ENCODE peak calls at places on chromosomes 6 and 20, in eight cellular contexts. W is HCT116, A is body of pancreas, M is IMR-90, D is breast epithelium, H is heart left ventricle, P is adrenal gland, S is uterus. K is an unnamed sample.

GRCh38 chr6:161918154-161918553 is 644.3 kb upstream of the AGPAT4 start:
- DNase-seq in W (no peak), A (no peak), M (peak; percentile 38), D (no peak), H (no peak), P (no peak), S (no peak), K (no peak)

GRCh38 chr20:36402708-36403107 is 96.6 kb downstream of the DLGAP4 start:
- DNase-seq in W (no peak), A (no peak), M (no peak), D (no peak), H (no peak), P (no peak), S (no peak), K (no peak)

GRCh38 chr6:152300517-152300916 is 336.6 kb downstream of the SYNE1 start:
- DNase-seq in W (no peak), A (no peak), M (no peak), D (no peak), H (no peak), P (no peak), S (no peak), K (no peak)

GRCh38 chr6:128290221-128290620 is 230.2 kb downstream of the PTPRK start:
- DNase-seq in W (no peak), A (no peak), M (no peak), D (no peak), H (no peak), P (no peak), S (no peak), K (no peak)

GRCh38 chr20:3744806-3745685 is 12.6 kb downstream of the HSPA12B start:
- DNase-seq in W (peak; percentile 88), A (peak; percentile 85), M (no peak), D (no peak), H (peak; percentile 53), P (peak; percentile 73), S (peak; percentile 56), K (no peak)

GRCh38 chr20:24546232-24546892 is 76.9 kb downstream of the SYNDIG1 start:
- DNase-seq in W (no peak), A (no peak), M (no peak), D (no peak), H (no peak), P (no peak), S (no peak), K (no peak)

GRCh38 chr6:154592199-154592860 is 81.8 kb upstream of the CNKSR3 start:
- DNase-seq in W (no peak), A (peak; percentile 12), M (no peak), D (no peak), H (no peak), P (no peak), S (no peak), K (no peak)

GRCh38 chr20:58388028-58388601 is 914 bp upstream of the VAPB start:
- DNase-seq in W (no peak), A (no peak), M (no peak), D (no peak), H (no peak), P (no peak), S (no peak), K (no peak)

GRCh38 chr6:158283304-158284005 is 28.8 kb upstream of the TULP4 start:
- DNase-seq in W (no peak), A (no peak), M (peak; percentile 67), D (no peak), H (no peak), P (no peak), S (no peak), K (no peak)

GRCh38 chr20:14744723-14745122 is 407.3 kb upstream of the FLRT3 start:
- DNase-seq in W (no peak), A (no peak), M (no peak), D (no peak), H (no peak), P (no peak), S (no peak), K (no peak)

GRCh38 chr6:1346556-1347186 is 34.8 kb downstream of the FOXQ1 start:
- DNase-seq in W (no peak), A (no peak), M (no peak), D (no peak), H (no peak), P (no peak), S (no peak), K (no peak)

GRCh38 chr6:12275084-12275483 is 15.1 kb upstream of the EDN1 start:
- DNase-seq in W (no peak), A (no peak), M (no peak), D (no peak), H (no peak), P (no peak), S (no peak), K (no peak)

GRCh38 chr20:39885975-39886649 is 802.9 kb downstream of the MAFB start:
- DNase-seq in W (no peak), A (peak; percentile 76), M (peak; percentile 88), D (peak; percentile 55), H (peak; percentile 66), P (peak; percentile 80), S (peak; percentile 43), K (peak; percentile 5)

GRCh38 chr6:148218542-148219258 is 123.9 kb upstream of the SASH1 start:
- DNase-seq in W (no peak), A (no peak), M (no peak), D (no peak), H (peak; percentile 32), P (no peak), S (no peak), K (no peak)

GRCh38 chr20:20367681-20368413 is at the start of gene INSM1:
- DNase-seq in W (no peak), A (no peak), M (no peak), D (no peak), H (no peak), P (no peak), S (no peak), K (peak; percentile 42)

GRCh38 chr6:135144678-135145508 is 36.2 kb upstream of the MYB start:
- DNase-seq in W (peak; percentile 12), A (peak; percentile 7), M (peak; percentile 43), D (no peak), H (no peak), P (no peak), S (no peak), K (no peak)

GRCh38 chr6:79334674-79335073 is 100.2 kb upstream of the HMGN3 start:
- DNase-seq in W (no peak), A (no peak), M (no peak), D (no peak), H (no peak), P (no peak), S (no peak), K (no peak)

GRCh38 chr20:19265646-19266374 is 53.4 kb downstream of the SLC24A3 start:
- DNase-seq in W (no peak), A (no peak), M (no peak), D (no peak), H (no peak), P (no peak), S (no peak), K (no peak)

GRCh38 chr20:5181492-5181891 is 54.7 kb downstream of the CDS2 start:
- DNase-seq in W (no peak), A (no peak), M (no peak), D (no peak), H (no peak), P (no peak), S (no peak), K (no peak)

GRCh38 chr6:151676460-151676807 is 131.0 kb upstream of the ESR1 start:
- DNase-seq in W (no peak), A (no peak), M (no peak), D (no peak), H (no peak), P (no peak), S (no peak), K (no peak)

GRCh38 chr20:56690531-56691175 is 61.5 kb downstream of the TFAP2C start:
- DNase-seq in W (no peak), A (no peak), M (no peak), D (no peak), H (no peak), P (no peak), S (no peak), K (no peak)

GRCh38 chr20:4026093-4026601 is 10.8 kb upstream of the RNF24 start:
- DNase-seq in W (no peak), A (no peak), M (peak; percentile 88), D (no peak), H (no peak), P (no peak), S (no peak), K (no peak)

GRCh38 chr6:113903666-113904330 is 46.7 kb downstream of the MARCKS start:
- DNase-seq in W (no peak), A (peak; percentile 70), M (peak; percentile 58), D (no peak), H (peak; percentile 49), P (peak; percentile 47), S (peak; percentile 59), K (no peak)

GRCh38 chr6:76881414-76881813 is 581.9 kb downstream of the HTR1B start:
- DNase-seq in W (no peak), A (no peak), M (peak; percentile 38), D (no peak), H (no peak), P (no peak), S (no peak), K (no peak)

GRCh38 chr20:50450961-50451752 is 59.0 kb upstream of the PTPN1 start:
- DNase-seq in W (no peak), A (peak; percentile 55), M (peak; percentile 46), D (no peak), H (no peak), P (peak; percentile 85), S (peak; percentile 72), K (peak; percentile 41)

GRCh38 chr6:118894425-118895240 is 681 bp downstream of the ASF1A start:
- DNase-seq in W (no peak), A (peak; percentile 66), M (peak; percentile 66), D (peak; percentile 58), H (peak; percentile 76), P (peak; percentile 73), S (peak; percentile 69), K (peak; percentile 26)
- TF ChIP-seq POLR2A in W (no peak), A (peak; percentile 49), M (peak; percentile 38), D (no peak), H (no peak), P (peak; percentile 68), S (peak; percentile 33), K (peak; percentile 71)

GRCh38 chr6:44257007-44257752 is at the start of gene SLC35B2:
- DNase-seq in W (no peak), A (peak; percentile 75), M (peak; percentile 67), D (peak; percentile 67), H (peak; percentile 77), P (peak; percentile 72), S (peak; percentile 74), K (no peak)
- TF ChIP-seq POLR2A in W (peak; percentile 47), A (peak; percentile 79), M (peak; percentile 65), D (no peak), H (no peak), P (peak; percentile 59), S (peak; percentile 52), K (no peak)

DNA sequence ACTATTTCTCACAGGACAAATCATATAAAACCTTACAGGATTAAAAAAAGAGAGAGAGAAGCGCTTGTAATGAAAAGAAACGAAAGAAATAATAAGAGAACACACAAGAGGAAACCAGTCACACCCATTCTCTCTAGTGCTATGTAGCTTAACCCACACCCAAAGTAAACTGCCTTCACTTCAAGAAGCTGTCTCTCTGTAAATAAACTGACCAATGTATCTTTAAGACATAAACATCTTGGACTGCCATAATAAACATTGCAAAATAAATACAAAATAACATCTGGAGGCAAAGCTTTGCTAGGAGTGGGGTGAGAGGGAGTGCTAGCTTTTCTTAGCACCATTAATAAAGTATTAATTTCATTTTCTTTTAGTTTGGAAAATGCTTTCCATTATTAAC is 61.6 kb upstream of the RNF146 start:
- DNase-seq in W (no peak), A (no peak), M (peak; percentile 7), D (no peak), H (no peak), P (no peak), S (no peak), K (no peak)
- TF ChIP-seq POLR2A in W (no peak), A (no peak), M (no peak), D (no peak), H (no peak), P (no peak), S (no peak), K (no peak)

GRCh38 chr20:63702036-63702665 is 5.6 kb downstream of the ARFRP1 start:
- DNase-seq in W (no peak), A (peak; percentile 1), M (no peak), D (no peak), H (no peak), P (no peak), S (no peak), K (peak; percentile 4)
- TF ChIP-seq POLR2A in W (no peak), A (no peak), M (no peak), D (no peak), H (no peak), P (no peak), S (no peak), K (no peak)

K was measured in GM12891.